ENCODE peak calls at places on chromosomes 5 and 9, in ten cellular contexts. F is iris pigment epithelial cell; H is HFFc6; U is activated CD8-positive, alpha-beta T cell treated with anti-CD3 and anti-CD28 coated beads for 36 hours; V is G401; B is NCI-H1048; Z is OCI-LY7; Y is sciatic nerve; D is hepatic stellate cell; O is T-helper 17 cell. S is an unnamed sample.

GRCh38 chr9:120538339-120538738 is 41.6 kb downstream of the CDK5RAP2 start:
- DNase-seq in F (peak), U (no peak), B (no peak), Z (no peak), Y (no peak), V (peak), H (no peak), O (no peak), D (peak), S (peak)

GRCh38 chr9:86163503-86163902 is 64.1 kb upstream of the GOLM1 start:
- DNase-seq in F (no peak), O (no peak), H (no peak), D (no peak), V (no peak), B (no peak), Y (no peak), U (no peak), Z (no peak), S (no peak)

GRCh38 chr5:134874831-134875655 is 872 bp downstream of the TXNDC15 start:
- DNase-seq in B (no peak), Y (peak), D (peak), O (no peak), V (peak), H (peak), U (peak), Z (peak), F (peak), S (peak)

GRCh38 chr9:120327322-120327721 is 252.6 kb downstream of the CDK5RAP2 start:
- DNase-seq in Z (no peak), Y (no peak), D (no peak), B (no peak), F (no peak), U (no peak), O (no peak), V (no peak), H (no peak), S (no peak)

GRCh38 chr5:71973563-71973962 is 133.7 kb upstream of the MAP1B start:
- DNase-seq in B (no peak), V (peak), Z (no peak), O (no peak), H (no peak), U (no peak), D (no peak), F (no peak), Y (no peak), S (no peak)

GRCh38 chr9:129483467-129484324 is 137.2 kb downstream of the C9orf50 start:
- DNase-seq in H (peak), B (no peak), O (peak), D (peak), V (peak), F (peak), U (peak), Y (peak), Z (no peak), S (peak)

GRCh38 chr5:112978836-112979235 is 2.2 kb downstream of the DCP2 start:
- DNase-seq in U (no peak), D (no peak), Y (no peak), O (no peak), Z (no peak), H (no peak), F (no peak), V (no peak), B (peak), S (no peak)

GRCh38 chr5:179355976-179356968 is 11.0 kb upstream of the ADAMTS2 start:
- DNase-seq in Y (no peak), Z (no peak), D (no peak), V (no peak), U (no peak), B (no peak), O (no peak), H (no peak), F (peak), S (no peak)

GRCh38 chr9:126625329-126626116 is 11.8 kb downstream of the LMX1B start:
- DNase-seq in U (no peak), B (no peak), H (no peak), D (no peak), Y (no peak), Z (no peak), F (no peak), O (no peak), V (no peak), S (no peak)

GRCh38 chr5:78638423-78638822 is 10.1 kb downstream of the LHFPL2 start:
- DNase-seq in H (peak), O (no peak), U (no peak), Y (no peak), V (no peak), D (no peak), B (no peak), Z (no peak), F (peak), S (peak)

GRCh38 chr5:61004448-61004847 is 59.4 kb downstream of the NDUFAF2 start:
- DNase-seq in U (no peak), F (no peak), H (no peak), B (no peak), Y (no peak), D (no peak), O (no peak), Z (no peak), V (no peak), S (no peak)

GRCh38 chr5:61319388-61320146 is 12.5 kb upstream of the ZSWIM6 start:
- DNase-seq in Z (peak), O (no peak), V (peak), H (no peak), B (peak), F (peak), D (no peak), U (peak), Y (no peak), S (peak)

GRCh38 chr5:171444582-171444981 is 25.1 kb downstream of the FGF18 start:
- DNase-seq in O (no peak), B (no peak), F (peak), Y (no peak), D (no peak), H (no peak), Z (no peak), V (no peak), U (no peak), S (no peak)

GRCh38 chr5:147898875-147899401 is 7.4 kb downstream of the C5orf46 start:
- DNase-seq in Y (no peak), V (no peak), D (no peak), U (no peak), B (no peak), O (no peak), F (peak), Z (no peak), H (no peak), S (no peak)

S was measured in lung microvascular endothelial cell.